ENCODE peak calls at places on chromosome 19, in four cellular contexts. H is IMR-90, C is K562, I is endothelial cell of umbilical vein. X is an unnamed sample. For H3K9me1, the result is how much of the 10 kb centered on the place peaks cover.

GRCh38 chr19:40701758-40702157 is 11.3 kb upstream of the NUMBL start:
- DNase-seq in C (no peak), H (no peak), I (no peak), X (no peak)

GRCh38 chr19:40445945-40446784 is 2.0 kb upstream of the SERTAD3 start:
- DNase-seq in H (no peak), I (no peak), C (peak), X (no peak)

GRCh38 chr19:41887711-41888382 is 4.9 kb downstream of the ARHGEF1 start:
- DNase-seq in C (no peak), I (no peak), H (peak), X (peak)

GRCh38 chr19:49875801-49876421 is 1.2 kb downstream of the AKT1S1 start:
- DNase-seq in I (peak), C (peak), H (peak), X (no peak)

GRCh38 chr19:7377196-7377595 is 28.5 kb downstream of the ARHGEF18 start:
- DNase-seq in H (no peak), I (no peak), C (no peak), X (no peak)

GRCh38 chr19:13902993-13903555 is 2.8 kb downstream of the BRME1 start:
- DNase-seq in I (peak), H (no peak), C (no peak), X (no peak)

GRCh38 chr19:42135836-42136235 is 3.6 kb upstream of the POU2F2 start:
- DNase-seq in H (no peak), I (no peak), C (no peak), X (no peak)

GRCh38 chr19:48715276-48715675 is 4.2 kb downstream of the MAMSTR start:
- DNase-seq in C (no peak), I (no peak), H (no peak), X (no peak)

GRCh38 chr19:5484398-5485285 is 29.4 kb downstream of the ZNRF4 start:
- DNase-seq in I (no peak), H (peak), C (no peak), X (no peak)

GRCh38 chr19:30498707-30499106 is 126.5 kb downstream of the ZNF536 start:
- DNase-seq in C (peak), H (no peak), I (no peak), X (no peak)

GRCh38 chr19:38703509-38703908 is 40.8 kb downstream of the CAPN12 start:
- DNase-seq in H (no peak), I (no peak), C (no peak), X (no peak)
- H3K27ac ChIP-seq in H (no peak), I (no peak), C (no peak), X (no peak)

GRCh38 chr19:17948474-17948966 is 15.7 kb downstream of the CCDC124 start:
- DNase-seq in I (no peak), C (no peak), H (no peak), X (no peak)
- H3K4me3 ChIP-seq in I (peak), C (peak), H (peak), X (peak)

GRCh38 chr19:46615966-46616365 is 8.9 kb downstream of the PTGIR start:
- DNase-seq in C (no peak), H (no peak), I (no peak), X (no peak)
- H3K9me1 ChIP-seq in C (under half), H (under half), I (under half), X (under half)

GRCh38 chr19:15288146-15288963 is 44.0 kb downstream of the BRD4 start:
- DNase-seq in C (no peak), I (peak), H (peak), X (no peak)
- H3K27ac ChIP-seq in C (no peak), I (no peak), H (peak), X (no peak)

GRCh38 chr19:19491321-19492025 is 23.9 kb downstream of the TSSK6 start:
- DNase-seq in I (no peak), H (no peak), C (no peak), X (no peak)

GRCh38 chr19:19490247-19490968 is 24.9 kb downstream of the TSSK6 start:
- DNase-seq in C (peak), I (peak), H (peak), X (peak)

GRCh38 chr19:19488875-19489690 is 26.3 kb downstream of the TSSK6 start:
- DNase-seq in I (peak), H (peak), C (peak), X (peak)

GRCh38 chr19:19488041-19488874 is 27.1 kb downstream of the TSSK6 start:
- DNase-seq in I (peak), C (peak), H (no peak), X (no peak)

DNA sequence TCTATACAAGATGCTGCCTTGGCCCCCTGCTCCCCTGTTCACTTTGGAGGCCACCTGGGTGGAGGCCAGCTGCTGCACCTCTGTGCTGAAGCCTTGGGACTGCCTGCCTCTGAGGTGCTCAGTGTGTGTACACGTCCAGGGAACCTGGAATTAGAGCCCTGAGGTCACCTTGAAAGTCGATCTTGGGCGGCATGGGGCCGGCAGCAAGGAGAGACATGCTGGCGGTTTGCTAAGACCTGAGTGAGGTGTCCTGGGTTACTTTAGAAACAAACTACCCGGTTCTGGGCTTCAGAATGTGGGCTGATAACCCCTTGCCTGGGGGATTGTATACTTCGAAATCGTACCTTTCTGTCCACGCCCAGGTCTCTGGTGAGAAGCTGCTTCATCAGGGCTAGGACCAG is 25.5 kb downstream of the TSSK6 start:
- DNase-seq in H (no peak), C (no peak), I (peak), X (no peak)
- H3K4me3 ChIP-seq in H (no peak), C (no peak), I (no peak), X (peak)

DNA sequence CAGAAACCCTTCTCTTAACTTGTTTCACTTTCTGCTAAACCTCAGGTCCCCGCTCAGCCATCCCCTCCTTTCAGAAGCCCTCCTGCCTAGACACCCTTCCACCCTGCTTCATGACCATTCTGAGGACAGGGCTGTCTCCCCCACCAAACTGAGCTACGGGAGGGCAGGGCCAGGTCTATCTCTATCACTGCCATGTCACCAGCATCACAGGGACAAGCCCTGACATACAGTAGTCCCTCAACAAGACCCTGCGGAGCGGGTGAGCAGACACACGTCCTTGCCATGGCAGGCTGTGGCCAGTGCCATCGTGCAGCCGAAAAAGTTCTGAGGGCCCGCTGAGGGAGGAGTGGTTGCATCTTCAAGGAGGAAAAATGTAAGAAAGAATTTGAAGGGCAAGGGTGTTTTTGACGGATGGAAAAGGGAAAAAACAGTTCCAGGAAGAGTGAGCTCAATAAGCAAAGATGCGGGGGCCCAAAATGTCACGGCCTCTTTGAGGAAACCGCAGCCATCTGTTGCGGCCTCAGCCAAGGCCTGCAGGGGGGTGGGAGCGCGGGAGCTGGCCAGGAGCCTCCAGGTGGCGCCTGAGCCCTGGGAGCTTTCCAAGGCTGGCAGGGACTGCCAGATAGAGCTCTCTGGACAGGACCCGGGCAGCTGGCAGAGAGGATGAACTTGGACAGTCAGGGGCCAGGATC is 8.1 kb downstream of the PTGIR start:
- DNase-seq in C (peak), I (peak), H (peak), X (no peak)
- H3K9me1 ChIP-seq in C (under half), I (under half), H (under half), X (under half)

DNA sequence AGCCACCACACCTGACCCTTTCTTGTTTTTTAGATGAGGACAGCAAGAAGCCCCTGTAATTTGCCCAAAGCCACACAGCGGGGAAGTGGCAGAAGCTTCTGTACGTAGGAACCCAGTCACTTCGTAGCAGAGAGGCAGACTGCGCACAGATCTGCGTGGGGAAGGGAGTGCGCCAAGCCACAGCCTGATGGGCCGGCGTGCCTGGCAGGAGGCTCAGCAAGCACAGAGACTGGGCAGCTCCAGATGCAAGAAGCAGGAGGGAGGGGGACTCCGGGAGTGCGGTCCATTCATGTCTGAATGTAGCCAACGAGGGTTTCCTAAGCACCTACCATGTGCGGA is 347 bp upstream of the TJP3 start:
- DNase-seq in I (no peak), C (no peak), H (no peak), X (no peak)
- H3K27ac ChIP-seq in I (no peak), C (no peak), H (no peak), X (no peak)

GRCh38 chr19:10817291-10818038 is 18.5 kb downstream of the TMED1 start:
- DNase-seq in H (peak), I (no peak), C (no peak), X (no peak)
- H3K4me3 ChIP-seq in H (peak), I (no peak), C (no peak), X (no peak)

X was measured in keratinocyte.